ENCODE peak calls at places on chromosome 13, in seven cellular contexts. T, H, Y, N, B, G and R are unnamed samples.

GRCh38 chr13:26719356-26719945 is 41.1 kb downstream of the GPR12 start:
- DNase-seq in T (peak; percentile 3), H (no peak), Y (no peak), N (no peak), B (peak; percentile 49), G (no peak), R (no peak)

GRCh38 chr13:29943301-29944085 is 93.1 kb upstream of the UBL3 start:
- DNase-seq in T (no peak), H (no peak), Y (no peak), N (no peak), B (peak; percentile 51), G (no peak), R (no peak)

GRCh38 chr13:35856721-35857346 is 274.3 kb downstream of the DCLK1 start:
- DNase-seq in T (no peak), H (no peak), Y (no peak), N (no peak), B (no peak), G (no peak), R (no peak)

GRCh38 chr13:28820099-28821051 is at the start of gene MTUS2:
- DNase-seq in T (no peak), H (peak; percentile 61), Y (no peak), N (no peak), B (peak; percentile 80), G (no peak), R (no peak)

GRCh38 chr13:39415403-39415802 is 187.6 kb downstream of the LHFPL6 start:
- DNase-seq in T (peak; percentile 54), H (no peak), Y (no peak), N (peak; percentile 29), B (no peak), G (peak; percentile 34), R (peak; percentile 25)

GRCh38 chr13:39821977-39822376 is 166.5 kb downstream of the COG6 start:
- DNase-seq in T (no peak), H (no peak), Y (no peak), N (no peak), B (no peak), G (no peak), R (no peak)

GRCh38 chr13:98524793-98525192 is 52.1 kb downstream of the STK24 start:
- DNase-seq in T (no peak), H (no peak), Y (no peak), N (no peak), B (no peak), G (no peak), R (no peak)

GRCh38 chr13:91805605-91806004 is 407.2 kb downstream of the GPC5 start:
- DNase-seq in T (no peak), H (no peak), Y (no peak), N (no peak), B (no peak), G (no peak), R (no peak)

GRCh38 chr13:98143157-98143553 is 261 bp downstream of the FARP1 start:
- DNase-seq in T (no peak), H (no peak), Y (no peak), N (no peak), B (no peak), G (no peak), R (peak; percentile 54)

GRCh38 chr13:20776751-20777150 is 3.0 kb upstream of the EEF1AKMT1 start:
- DNase-seq in T (no peak), H (no peak), Y (no peak), N (no peak), B (peak; percentile 28), G (no peak), R (no peak)

GRCh38 chr13:73578251-73578875 is 519.6 kb downstream of the KLF5 start:
- DNase-seq in T (no peak), H (no peak), Y (no peak), N (no peak), B (no peak), G (no peak), R (no peak)

DNA sequence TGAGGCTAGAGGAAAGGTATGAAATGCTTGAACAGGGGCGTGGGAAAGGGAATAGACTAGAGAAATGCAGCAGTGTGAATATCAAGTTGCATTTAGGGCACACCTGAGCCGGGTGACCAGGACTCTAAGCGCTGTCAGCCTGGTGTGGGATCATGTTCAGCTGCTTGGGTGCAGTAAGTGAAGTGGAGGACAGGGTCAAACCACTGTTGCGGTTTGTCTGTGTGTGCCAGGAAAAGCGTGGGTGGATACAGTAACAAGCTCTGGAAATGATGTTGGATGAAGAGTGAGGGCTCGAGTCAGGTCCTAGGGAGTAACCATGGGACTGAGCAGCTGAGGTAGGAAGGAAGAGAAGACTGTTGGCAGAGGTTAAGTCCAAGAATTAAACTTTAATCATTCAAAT is 15.8 kb downstream of the DGKH start:
- DNase-seq in T (peak; percentile 49), H (no peak), Y (no peak), N (no peak), B (no peak), G (no peak), R (no peak)
- H3K4me3 ChIP-seq in T (no peak overlapping the region), H (no peak overlapping the region), Y (no peak overlapping the region), N (no peak overlapping the region), B (no peak overlapping the region), G (no peak overlapping the region), R (no peak overlapping the region)

GRCh38 chr13:46178143-46178542 is 3.8 kb downstream of the LCP1 start:
- DNase-seq in T (no peak), H (no peak), Y (no peak), N (no peak), B (no peak), G (no peak), R (no peak)
- H3K4me3 ChIP-seq in T (no peak overlapping the region), H (no peak overlapping the region), Y (peak overlapping the region; percentile 33), N (no peak overlapping the region), B (no peak overlapping the region), G (no peak overlapping the region), R (no peak overlapping the region)

DNA sequence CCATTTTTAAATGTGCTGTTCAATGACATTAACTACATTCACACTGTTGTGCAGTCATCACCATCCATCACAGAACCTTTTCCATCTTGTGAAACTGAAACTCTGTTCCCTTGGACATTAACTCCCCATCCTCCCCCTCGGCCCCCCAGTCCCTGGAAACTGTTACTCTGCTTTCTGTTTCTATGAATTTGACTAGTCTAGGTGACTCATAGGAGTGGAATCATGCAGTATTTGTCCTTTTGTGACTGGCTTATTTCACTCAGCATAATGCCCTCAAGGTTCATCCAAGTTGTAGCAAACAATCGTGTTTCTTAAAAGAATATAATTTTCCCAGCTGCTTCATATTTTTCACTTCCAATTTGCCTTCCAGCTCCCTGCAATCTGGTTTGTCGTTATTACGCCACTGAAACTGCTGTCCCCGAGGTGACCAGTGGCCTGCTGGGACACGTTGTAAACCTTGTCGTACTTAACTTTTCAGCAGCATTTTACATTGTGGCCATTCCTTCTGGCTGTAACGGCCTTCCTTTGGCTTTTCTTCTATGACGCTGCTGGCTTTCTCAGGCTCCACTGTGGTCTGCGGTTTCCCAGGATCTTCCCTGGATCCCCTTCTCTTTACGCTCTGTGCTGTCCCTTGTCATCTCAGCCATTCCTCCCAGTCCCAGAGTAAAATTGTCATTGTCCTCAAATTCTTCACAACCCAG is 74.0 kb downstream of the DHRS12 start:
- DNase-seq in T (peak; percentile 86), H (peak; percentile 78), Y (no peak), N (peak; percentile 93), B (no peak), G (no peak), R (no peak)
- H3K4me3 ChIP-seq in T (peak overlapping the region; percentile 48), H (no peak overlapping the region), Y (no peak overlapping the region), N (peak overlapping the region; percentile 16), B (no peak overlapping the region), G (no peak overlapping the region), R (no peak overlapping the region)

GRCh38 chr13:50400035-50400726 is 384.9 kb downstream of the KCNRG start:
- DNase-seq in T (no peak), H (no peak), Y (no peak), N (no peak), B (no peak), G (no peak), R (no peak)
- H3K4me3 ChIP-seq in T (no peak overlapping the region), H (no peak overlapping the region), Y (no peak overlapping the region), N (no peak overlapping the region), B (no peak overlapping the region), G (no peak overlapping the region), R (no peak overlapping the region)

DNA sequence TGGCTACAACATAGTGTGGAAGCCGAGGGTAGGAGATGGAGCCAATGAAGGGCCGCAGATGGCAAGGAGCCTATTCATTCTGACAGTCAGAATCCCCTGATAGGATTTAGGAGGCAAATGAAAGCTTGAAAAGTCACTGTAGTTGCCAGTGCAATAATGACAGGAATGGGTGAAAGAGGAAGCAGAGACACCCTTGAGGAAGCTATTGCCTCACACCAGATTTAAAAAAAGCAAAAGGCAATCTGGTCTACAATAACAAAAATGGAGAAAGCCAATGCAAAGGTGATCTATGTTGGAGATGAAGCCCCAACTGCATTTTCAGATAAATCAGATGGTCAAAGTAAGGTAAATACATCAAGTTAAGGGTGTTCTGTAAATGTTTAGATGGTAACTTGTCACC is 158.5 kb downstream of the TUBA3C start:
- DNase-seq in T (no peak), H (no peak), Y (no peak), N (no peak), B (no peak), G (no peak), R (no peak)
- H3K4me3 ChIP-seq in T (no peak overlapping the region), H (no peak overlapping the region), Y (no peak overlapping the region), N (no peak overlapping the region), B (no peak overlapping the region), G (no peak overlapping the region), R (no peak overlapping the region)

GRCh38 chr13:50197705-50198104 is 182.5 kb downstream of the KCNRG start:
- DNase-seq in T (no peak), H (no peak), Y (no peak), N (no peak), B (no peak), G (no peak), R (no peak)
- H3K4me3 ChIP-seq in T (no peak overlapping the region), H (no peak overlapping the region), Y (no peak overlapping the region), N (no peak overlapping the region), B (no peak overlapping the region), G (no peak overlapping the region), R (no peak overlapping the region)

DNA sequence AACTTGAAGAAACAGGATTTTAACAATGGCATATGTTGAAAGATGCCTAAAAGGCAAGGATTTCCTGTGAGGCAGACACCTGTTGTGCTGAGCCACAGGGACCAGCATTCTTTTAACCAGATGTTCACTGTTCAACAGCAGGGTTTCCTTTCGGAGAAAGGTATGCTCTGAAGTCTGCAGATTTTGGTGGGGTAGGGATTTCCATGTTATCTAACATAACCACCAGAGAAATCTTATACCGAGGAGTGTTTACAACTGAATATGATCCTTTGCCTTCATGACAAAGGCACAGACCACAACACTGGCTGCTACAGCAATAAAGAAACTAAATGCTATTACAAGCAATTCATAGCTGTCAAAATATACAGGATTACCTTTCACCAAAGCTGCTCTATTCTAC is 48.1 kb downstream of the MPHOSPH8 start:
- DNase-seq in T (no peak), H (no peak), Y (no peak), N (peak; percentile 23), B (peak; percentile 44), G (no peak), R (no peak)
- H3K4me3 ChIP-seq in T (no peak overlapping the region), H (no peak overlapping the region), Y (no peak overlapping the region), N (no peak overlapping the region), B (no peak overlapping the region), G (no peak overlapping the region), R (no peak overlapping the region)